ENCODE peak calls at places on chromosome 22, in four cellular contexts. One of them, this sample, is unnamed.

GRCh38 chr22:22087854-22088657 is 105.5 kb upstream of the TOP3B start:
- DNase-seq in SK-N-SH: no peak
- DNase-seq in HepG2: peak
- DNase-seq in A549: no peak
- DNase-seq in this sample: no peak

GRCh38 chr22:24950272-24950902 is 2.1 kb upstream of the KIAA1671 start:
- DNase-seq in HepG2: peak
- DNase-seq in SK-N-SH: peak
- DNase-seq in A549: peak
- DNase-seq in this sample: no peak

GRCh38 chr22:23772315-23773246 is at the start of gene MMP11:
- DNase-seq in A549: no peak
- DNase-seq in SK-N-SH: peak
- DNase-seq in HepG2: no peak
- DNase-seq in this sample: no peak

GRCh38 chr22:45612940-45613339 is 58.7 kb upstream of the ATXN10 start:
- DNase-seq in HepG2: no peak
- DNase-seq in SK-N-SH: no peak
- DNase-seq in A549: no peak
- DNase-seq in this sample: no peak

GRCh38 chr22:48943567-48944432 is 883.9 kb downstream of the BRD1 start:
- DNase-seq in SK-N-SH: peak
- DNase-seq in HepG2: peak
- DNase-seq in A549: peak
- DNase-seq in this sample: no peak

GRCh38 chr22:41110968-41111367 is 18.6 kb downstream of the EP300 start:
- DNase-seq in SK-N-SH: no peak
- DNase-seq in HepG2: no peak
- DNase-seq in A549: no peak
- DNase-seq in this sample: no peak

GRCh38 chr22:46263208-46263575 is at the start of gene PKDREJ:
- DNase-seq in A549: no peak
- DNase-seq in SK-N-SH: no peak
- DNase-seq in HepG2: no peak
- DNase-seq in this sample: no peak

GRCh38 chr22:48536691-48537591 is 1290.7 kb downstream of the BRD1 start:
- DNase-seq in A549: no peak
- DNase-seq in SK-N-SH: no peak
- DNase-seq in HepG2: no peak
- DNase-seq in this sample: no peak

GRCh38 chr22:23826510-23827350 is 12.1 kb downstream of the DERL3 start:
- DNase-seq in SK-N-SH: peak
- DNase-seq in HepG2: no peak
- DNase-seq in A549: no peak
- DNase-seq in this sample: no peak

GRCh38 chr22:28714043-28714442 is 27.6 kb downstream of the CHEK2 start:
- DNase-seq in SK-N-SH: no peak
- DNase-seq in A549: no peak
- DNase-seq in HepG2: no peak
- DNase-seq in this sample: no peak

GRCh38 chr22:48449466-48450187 is 1378.0 kb downstream of the BRD1 start:
- DNase-seq in SK-N-SH: no peak
- DNase-seq in HepG2: no peak
- DNase-seq in A549: peak
- DNase-seq in this sample: no peak

GRCh38 chr22:44698531-44699421 is 3.2 kb upstream of the PRR5 start:
- DNase-seq in SK-N-SH: no peak
- DNase-seq in HepG2: no peak
- DNase-seq in A549: no peak
- DNase-seq in this sample: no peak

GRCh38 chr22:39956932-39957664 is 3.1 kb upstream of the TMA7B start:
- DNase-seq in SK-N-SH: no peak
- DNase-seq in HepG2: no peak
- DNase-seq in A549: no peak
- DNase-seq in this sample: peak

GRCh38 chr22:44664149-44664548 is 37.9 kb upstream of the PRR5 start:
- DNase-seq in A549: no peak
- DNase-seq in SK-N-SH: peak
- DNase-seq in HepG2: no peak
- DNase-seq in this sample: no peak

GRCh38 chr22:43225609-43226008 is 38.7 kb upstream of the TTLL12 start:
- DNase-seq in HepG2: no peak
- DNase-seq in A549: no peak
- DNase-seq in SK-N-SH: no peak
- DNase-seq in this sample: no peak

GRCh38 chr22:45717787-45718186 is 46.2 kb downstream of the ATXN10 start:
- DNase-seq in A549: peak
- DNase-seq in HepG2: no peak
- DNase-seq in SK-N-SH: no peak
- DNase-seq in this sample: no peak

GRCh38 chr22:23681026-23681809 is 9.6 kb upstream of the RGL4 start:
- DNase-seq in SK-N-SH: no peak
- DNase-seq in A549: no peak
- DNase-seq in HepG2: no peak
- DNase-seq in this sample: no peak

GRCh38 chr22:19756288-19757128 is 4.1 kb upstream of the TBX1 start:
- DNase-seq in HepG2: peak
- DNase-seq in A549: peak
- DNase-seq in SK-N-SH: peak
- DNase-seq in this sample: no peak

GRCh38 chr22:18997925-18998315 is 61.8 kb upstream of the PRODH start:
- DNase-seq in HepG2: no peak
- DNase-seq in SK-N-SH: no peak
- DNase-seq in A549: no peak
- DNase-seq in this sample: no peak

GRCh38 chr22:25357606-25358420 is 138.4 kb downstream of the CRYBB2 start:
- DNase-seq in HepG2: no peak
- DNase-seq in A549: no peak
- DNase-seq in SK-N-SH: no peak
- DNase-seq in this sample: no peak

GRCh38 chr22:45996241-45997076 is 19.5 kb upstream of the WNT7B start:
- DNase-seq in A549: no peak
- DNase-seq in HepG2: no peak
- DNase-seq in SK-N-SH: no peak
- DNase-seq in this sample: no peak

GRCh38 chr22:16965083-16965482 is 42.9 kb downstream of the GAB4 start:
- DNase-seq in SK-N-SH: no peak
- DNase-seq in HepG2: no peak
- DNase-seq in A549: no peak
- DNase-seq in this sample: no peak
- TF ChIP-seq PBX3 in SK-N-SH: no peak
- TF ChIP-seq PBX3 in HepG2: no peak
- TF ChIP-seq PBX3 in A549: no peak
- TF ChIP-seq PBX3 in this sample: no peak

GRCh38 chr22:42127606-42128005 is 3.0 kb downstream of the CYP2D6 start:
- DNase-seq in HepG2: no peak
- DNase-seq in SK-N-SH: no peak
- DNase-seq in A549: no peak
- DNase-seq in this sample: no peak

GRCh38 chr22:42134033-42135020 is 3.7 kb upstream of the CYP2D6 start:
- DNase-seq in SK-N-SH: no peak
- DNase-seq in A549: no peak
- DNase-seq in HepG2: no peak
- DNase-seq in this sample: no peak

GRCh38 chr22:42132457-42132856 is 1.8 kb upstream of the CYP2D6 start:
- DNase-seq in SK-N-SH: no peak
- DNase-seq in HepG2: no peak
- DNase-seq in A549: no peak
- DNase-seq in this sample: no peak

GRCh38 chr22:42131562-42131961 is 952 bp upstream of the CYP2D6 start:
- DNase-seq in A549: no peak
- DNase-seq in HepG2: peak
- DNase-seq in SK-N-SH: no peak
- DNase-seq in this sample: no peak
- TF ChIP-seq REST in A549: no peak
- TF ChIP-seq REST in HepG2: no peak
- TF ChIP-seq REST in SK-N-SH: no peak
- TF ChIP-seq REST in this sample: no peak

GRCh38 chr22:27456696-27457503 is 344.7 kb downstream of the MN1 start:
- DNase-seq in HepG2: no peak
- DNase-seq in SK-N-SH: no peak
- DNase-seq in A549: peak
- DNase-seq in this sample: no peak
- TF ChIP-seq PBX3 in HepG2: no peak
- TF ChIP-seq PBX3 in SK-N-SH: peak
- TF ChIP-seq PBX3 in A549: no peak
- TF ChIP-seq PBX3 in this sample: no peak

GRCh38 chr22:38142606-38143005 is 32.1 kb upstream of the BAIAP2L2 start:
- DNase-seq in HepG2: no peak
- DNase-seq in A549: no peak
- DNase-seq in SK-N-SH: no peak
- DNase-seq in this sample: no peak

GRCh38 chr22:38138961-38139360 is 28.5 kb upstream of the BAIAP2L2 start:
- DNase-seq in SK-N-SH: no peak
- DNase-seq in A549: no peak
- DNase-seq in HepG2: no peak
- DNase-seq in this sample: no peak

GRCh38 chr22:38139901-38140300 is 29.4 kb upstream of the BAIAP2L2 start:
- DNase-seq in SK-N-SH: no peak
- DNase-seq in HepG2: no peak
- DNase-seq in A549: no peak
- DNase-seq in this sample: no peak

GRCh38 chr22:38144025-38144405 is 33.5 kb upstream of the BAIAP2L2 start:
- DNase-seq in HepG2: peak
- DNase-seq in A549: peak
- DNase-seq in SK-N-SH: peak
- DNase-seq in this sample: no peak

GRCh38 chr22:38141574-38141973 is 31.1 kb upstream of the BAIAP2L2 start:
- DNase-seq in A549: no peak
- DNase-seq in HepG2: no peak
- DNase-seq in SK-N-SH: no peak
- DNase-seq in this sample: no peak
- TF ChIP-seq REST in A549: no peak
- TF ChIP-seq REST in HepG2: no peak
- TF ChIP-seq REST in SK-N-SH: no peak
- TF ChIP-seq REST in this sample: no peak

DNA sequence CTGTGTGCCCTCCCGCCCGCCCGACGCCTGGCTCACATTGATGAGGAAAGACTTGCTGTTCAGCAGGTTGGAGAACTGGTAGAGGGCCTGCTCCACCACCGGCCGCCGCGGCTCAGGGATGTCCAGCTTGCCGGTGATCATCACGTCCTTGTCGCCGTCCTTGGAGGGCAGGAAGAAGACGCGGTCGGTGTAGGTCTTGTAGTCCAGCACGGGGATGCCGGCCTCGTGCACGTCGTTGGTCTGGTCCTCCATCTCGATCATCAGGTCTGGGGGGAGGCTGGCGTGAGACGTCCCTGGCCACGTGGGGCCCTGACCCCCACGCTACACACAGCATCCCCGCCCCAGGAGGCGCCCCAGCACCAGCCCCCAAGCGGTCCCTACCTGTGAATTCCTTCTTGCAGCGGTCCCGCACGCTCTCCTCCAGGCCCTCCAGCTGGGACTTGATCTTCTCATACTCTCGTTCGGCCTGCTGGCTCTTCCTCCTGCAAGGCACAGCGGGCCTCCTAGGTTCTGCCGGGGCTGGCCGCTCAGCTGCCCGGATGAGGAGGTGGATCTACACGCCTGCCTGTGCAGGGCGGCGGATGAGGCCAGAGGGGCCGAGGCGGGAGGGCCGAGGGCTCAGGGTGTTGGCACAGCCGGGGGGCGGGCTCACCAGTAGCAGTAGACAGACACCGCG is 10.7 kb upstream of the MAPK11 start:
- DNase-seq in SK-N-SH: no peak
- DNase-seq in A549: no peak
- DNase-seq in HepG2: no peak
- DNase-seq in this sample: no peak
- TF ChIP-seq PBX3 in SK-N-SH: no peak
- TF ChIP-seq PBX3 in A549: no peak
- TF ChIP-seq PBX3 in HepG2: no peak
- TF ChIP-seq PBX3 in this sample: no peak

GRCh38 chr22:34851918-34852662 is 213.9 kb upstream of the ISX start:
- DNase-seq in HepG2: no peak
- DNase-seq in SK-N-SH: no peak
- DNase-seq in A549: no peak
- DNase-seq in this sample: no peak
- TF ChIP-seq REST in HepG2: no peak
- TF ChIP-seq REST in SK-N-SH: no peak
- TF ChIP-seq REST in A549: peak
- TF ChIP-seq REST in this sample: peak

GRCh38 chr22:20853236-20853660 is 5.4 kb downstream of the PI4KA start:
- DNase-seq in SK-N-SH: no peak
- DNase-seq in HepG2: no peak
- DNase-seq in A549: no peak
- DNase-seq in this sample: no peak
- TF ChIP-seq PBX3 in SK-N-SH: no peak
- TF ChIP-seq PBX3 in HepG2: no peak
- TF ChIP-seq PBX3 in A549: no peak
- TF ChIP-seq PBX3 in this sample: no peak